ENCODE peak calls at places on chromosomes 16 and 17, in five cellular contexts. T is H1, O is GM12878, H is K562, R is HepG2. V is an unnamed sample.

GRCh38 chr17:1414634-1415033 is 14.6 kb upstream of the YWHAE start:
- DNase-seq in T (no peak), O (no peak), H (no peak), R (no peak), V (no peak)

GRCh38 chr17:60538726-60539125 is 12.7 kb upstream of the APPBP2 start:
- DNase-seq in T (no peak), O (no peak), H (no peak), R (no peak), V (no peak)

GRCh38 chr17:5468075-5468473 is 708 bp downstream of the DHX33 start:
- DNase-seq in T (no peak), O (no peak), H (no peak), R (no peak), V (peak; percentile 14)

GRCh38 chr16:48507886-48508285 is 102.1 kb downstream of the N4BP1 start:
- DNase-seq in T (no peak), O (no peak), H (no peak), R (no peak), V (no peak)

GRCh38 chr17:81518113-81518784 is 5.7 kb upstream of the ACTG1 start:
- DNase-seq in T (no peak), O (no peak), H (no peak), R (no peak), V (peak; percentile 52)

GRCh38 chr17:50691550-50692447 is 15.9 kb downstream of the ANKRD40 start:
- DNase-seq in T (no peak), O (no peak), H (no peak), R (peak; percentile 85), V (no peak)

GRCh38 chr17:67289174-67289876 is 44.3 kb upstream of the HELZ start:
- DNase-seq in T (no peak), O (no peak), H (no peak), R (no peak), V (peak; percentile 27)

GRCh38 chr16:79589495-79590134 is 10.9 kb downstream of the MAF start:
- DNase-seq in T (no peak), O (no peak), H (no peak), R (no peak), V (peak; percentile 68)

GRCh38 chr17:11787074-11787473 is 188.8 kb downstream of the DNAH9 start:
- DNase-seq in T (no peak), O (no peak), H (no peak), R (no peak), V (no peak)

GRCh38 chr17:52383493-52384100 is 225.1 kb upstream of the CA10 start:
- DNase-seq in T (peak; percentile 66), O (no peak), H (peak; percentile 13), R (peak; percentile 71), V (peak; percentile 91)

GRCh38 chr17:60592750-60593149 is 7.2 kb upstream of the PPM1D start:
- DNase-seq in T (no peak), O (no peak), H (no peak), R (no peak), V (no peak)

GRCh38 chr16:54720259-54720658 is 210.4 kb upstream of the IRX5 start:
- DNase-seq in T (no peak), O (no peak), H (no peak), R (peak; percentile 7), V (no peak)

GRCh38 chr16:12143776-12144175 is 167.2 kb downstream of the SNX29 start:
- DNase-seq in T (no peak), O (no peak), H (no peak), R (no peak), V (no peak)

GRCh38 chr17:76992911-76993310 is 124.7 kb downstream of the MGAT5B start:
- DNase-seq in T (no peak), O (no peak), H (no peak), R (no peak), V (no peak)

GRCh38 chr16:29775742-29776408 is 2.2 kb upstream of the ZG16 start:
- DNase-seq in T (no peak), O (no peak), H (peak; percentile 54), R (no peak), V (no peak)

GRCh38 chr16:19808061-19808621 is 76.5 kb downstream of the GPRC5B start:
- DNase-seq in T (no peak), O (peak; percentile 49), H (no peak), R (no peak), V (no peak)

GRCh38 chr16:1532081-1532760 is 1.2 kb upstream of the TMEM204 start:
- DNase-seq in T (no peak), O (no peak), H (no peak), R (no peak), V (no peak)

GRCh38 chr17:55500103-55500502 is 11.1 kb downstream of the SMIM36 start:
- DNase-seq in T (no peak), O (no peak), H (no peak), R (no peak), V (no peak)

GRCh38 chr17:19940722-19941464 is 36.7 kb downstream of the AKAP10 start:
- DNase-seq in T (no peak), O (no peak), H (no peak), R (peak; percentile 40), V (peak; percentile 20)

GRCh38 chr16:67077871-67078270 is 31.9 kb upstream of the PHAF1 start:
- DNase-seq in T (no peak), O (no peak), H (no peak), R (no peak), V (no peak)

GRCh38 chr17:1999557-2000251 is 25.4 kb downstream of the RTN4RL1 start:
- DNase-seq in T (no peak), O (no peak), H (no peak), R (peak; percentile 25), V (peak; percentile 46)

GRCh38 chr16:2799852-2800226 is 1.6 kb downstream of the PRSS41 start:
- DNase-seq in T (no peak), O (no peak), H (no peak), R (peak; percentile 48), V (no peak)

GRCh38 chr17:61390479-61390791 is 9.2 kb upstream of the TBX2 start:
- DNase-seq in T (no peak), O (no peak), H (no peak), R (no peak), V (no peak)

GRCh38 chr16:20866161-20866772 is 33.9 kb downstream of the DCUN1D3 start:
- DNase-seq in T (no peak), O (no peak), H (peak; percentile 54), R (peak; percentile 55), V (no peak)

GRCh38 chr17:66978514-66979061 is 14.1 kb downstream of the CACNG4 start:
- DNase-seq in T (no peak), O (no peak), H (no peak), R (no peak), V (no peak)

GRCh38 chr17:4721203-4722135 is 9.8 kb upstream of the MED11 start:
- DNase-seq in T (no peak), O (no peak), H (peak; percentile 73), R (peak; percentile 95), V (no peak)

GRCh38 chr16:1414532-1415265 is at the start of gene UNKL:
- DNase-seq in T (no peak), O (no peak), H (peak; percentile 92), R (peak; percentile 77), V (peak; percentile 81)

GRCh38 chr16:86444274-86445060 is 65.9 kb upstream of the FOXF1 start:
- DNase-seq in T (no peak), O (no peak), H (no peak), R (no peak), V (no peak)

GRCh38 chr17:144936-145670 is 7.7 kb downstream of the SCGB1C2 start:
- DNase-seq in T (no peak), O (no peak), H (no peak), R (no peak), V (no peak)

GRCh38 chr17:82972836-82973372 is 106.5 kb upstream of the METRNL start:
- DNase-seq in T (no peak), O (peak; percentile 11), H (no peak), R (no peak), V (no peak)

GRCh38 chr17:82974136-82974952 is 105.1 kb upstream of the METRNL start:
- DNase-seq in T (no peak), O (no peak), H (no peak), R (no peak), V (no peak)

GRCh38 chr17:82970818-82971610 is 108.4 kb upstream of the METRNL start:
- DNase-seq in T (no peak), O (no peak), H (no peak), R (no peak), V (no peak)

GRCh38 chr17:82976982-82977488 is 102.4 kb upstream of the METRNL start:
- DNase-seq in T (no peak), O (no peak), H (no peak), R (no peak), V (no peak)

GRCh38 chr17:82973456-82974135 is 105.8 kb upstream of the METRNL start:
- DNase-seq in T (no peak), O (no peak), H (no peak), R (no peak), V (no peak)
- TF ChIP-seq CREB1 in T (no peak), O (no peak), H (no peak), R (no peak), V (no peak)

GRCh38 chr17:73742915-73743314 is 98.7 kb upstream of the SDK2 start:
- DNase-seq in T (no peak), O (no peak), H (no peak), R (no peak), V (peak; percentile 35)

GRCh38 chr17:73743802-73744201 is 99.6 kb upstream of the SDK2 start:
- DNase-seq in T (no peak), O (no peak), H (no peak), R (no peak), V (no peak)

GRCh38 chr17:73740370-73740769 is 96.1 kb upstream of the SDK2 start:
- DNase-seq in T (no peak), O (no peak), H (no peak), R (no peak), V (no peak)

GRCh38 chr17:73733527-73733926 is 89.3 kb upstream of the SDK2 start:
- DNase-seq in T (no peak), O (no peak), H (no peak), R (no peak), V (no peak)

GRCh38 chr17:73738751-73739575 is 94.7 kb upstream of the SDK2 start:
- DNase-seq in T (no peak), O (no peak), H (no peak), R (no peak), V (no peak)
- H3K4me2 ChIP-seq in T (no peak overlapping the region), O (no peak overlapping the region), H (no peak overlapping the region), R (no peak overlapping the region), V (no peak overlapping the region)

DNA sequence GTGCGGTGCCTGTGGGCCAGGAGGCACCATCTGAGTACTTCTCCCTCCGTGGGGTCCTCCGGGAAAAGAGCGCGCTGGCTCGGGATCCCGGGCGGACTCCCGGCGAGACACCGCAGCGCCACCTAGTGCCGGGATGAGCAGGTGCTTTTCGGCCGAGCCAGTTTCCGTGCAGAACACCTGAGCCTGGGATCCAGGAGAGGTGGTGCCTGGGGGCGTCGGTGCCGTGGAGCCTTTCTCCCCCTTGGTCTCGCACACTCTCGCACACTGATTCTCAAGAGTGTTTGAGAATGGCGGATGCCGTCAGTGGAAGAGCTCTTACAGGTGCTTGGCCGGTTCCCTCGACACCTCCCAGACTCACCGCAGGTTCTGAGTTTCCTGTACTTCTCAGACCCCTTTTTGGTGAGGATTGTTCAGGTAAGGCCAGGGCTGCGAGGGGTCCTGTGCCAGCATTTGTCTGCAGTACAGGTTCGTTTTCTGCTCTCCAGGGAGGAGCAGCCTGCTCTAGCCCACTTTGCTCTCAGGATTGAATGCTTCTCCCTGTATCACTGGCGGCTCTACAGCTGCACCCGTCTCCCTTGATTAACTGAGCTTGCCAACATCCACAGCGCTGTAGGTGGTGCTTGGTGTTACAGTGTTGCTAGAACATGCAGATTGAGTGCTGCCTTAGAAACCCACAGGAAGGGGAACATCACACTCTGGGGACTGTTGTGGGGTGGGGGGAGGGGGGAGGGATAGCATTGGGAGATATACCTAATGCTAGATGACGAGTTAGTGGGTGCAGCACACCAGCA is 23.4 kb downstream of the TBCD start:
- DNase-seq in T (no peak), O (no peak), H (peak; percentile 79), R (peak; percentile 51), V (peak; percentile 83)
- TF ChIP-seq CREB1 in T (no peak), O (no peak), H (no peak), R (no peak), V (no peak)

GRCh38 chr17:75531724-75532090 is 6.2 kb downstream of the LLGL2 start:
- DNase-seq in T (no peak), O (no peak), H (no peak), R (no peak), V (no peak)
- H3K4me2 ChIP-seq in T (no peak overlapping the region), O (no peak overlapping the region), H (no peak overlapping the region), R (no peak overlapping the region), V (no peak overlapping the region)